ENCODE peak calls at places on chromosomes 2 and 18, in five cellular contexts. One of them, this sample, is unnamed.

GRCh38 chr2:54598347-54599325 is 124.8 kb upstream of the EML6 start:
- DNase-seq in stomach: no peak
- DNase-seq in fibroblast of lung: no peak
- DNase-seq in colonic mucosa: no peak
- DNase-seq in mesendoderm: no peak
- DNase-seq in this sample: no peak

GRCh38 chr2:145123606-145124005 is 603.7 kb upstream of the ZEB2 start:
- DNase-seq in colonic mucosa: peak; percentile 41
- DNase-seq in mesendoderm: no peak
- DNase-seq in stomach: peak; percentile 26
- DNase-seq in fibroblast of lung: no peak
- DNase-seq in this sample: peak; percentile 24

GRCh38 chr2:57906152-57906732 is 140.4 kb upstream of the VRK2 start:
- DNase-seq in fibroblast of lung: peak; percentile 61
- DNase-seq in mesendoderm: peak; percentile 58
- DNase-seq in colonic mucosa: no peak
- DNase-seq in stomach: no peak
- DNase-seq in this sample: no peak

GRCh38 chr2:240731327-240731626 is 39.6 kb downstream of the AQP12A start:
- DNase-seq in fibroblast of lung: no peak
- DNase-seq in mesendoderm: no peak
- DNase-seq in stomach: no peak
- DNase-seq in colonic mucosa: no peak
- DNase-seq in this sample: peak; percentile 72

GRCh38 chr18:23235860-23236259 is 100.6 kb downstream of the CABLES1 start:
- DNase-seq in colonic mucosa: no peak
- DNase-seq in mesendoderm: no peak
- DNase-seq in stomach: no peak
- DNase-seq in fibroblast of lung: no peak
- DNase-seq in this sample: no peak

GRCh38 chr2:46297546-46298271 is 502 bp downstream of the EPAS1 start:
- DNase-seq in colonic mucosa: peak; percentile 93
- DNase-seq in stomach: peak; percentile 89
- DNase-seq in mesendoderm: peak; percentile 62
- DNase-seq in fibroblast of lung: no peak
- DNase-seq in this sample: peak; percentile 91

GRCh38 chr2:59249441-59250330 is 1008.6 kb upstream of the FANCL start:
- DNase-seq in stomach: no peak
- DNase-seq in mesendoderm: no peak
- DNase-seq in colonic mucosa: no peak
- DNase-seq in fibroblast of lung: no peak
- DNase-seq in this sample: no peak

GRCh38 chr2:133780099-133780996 is 212.1 kb upstream of the NCKAP5 start:
- DNase-seq in stomach: peak; percentile 60
- DNase-seq in fibroblast of lung: peak; percentile 71
- DNase-seq in mesendoderm: peak; percentile 85
- DNase-seq in colonic mucosa: peak; percentile 59
- DNase-seq in this sample: no peak

GRCh38 chr2:52934354-52934898 is 833.2 kb upstream of the CHAC2 start:
- DNase-seq in stomach: no peak
- DNase-seq in mesendoderm: no peak
- DNase-seq in fibroblast of lung: peak; percentile 93
- DNase-seq in colonic mucosa: no peak
- DNase-seq in this sample: no peak

GRCh38 chr18:3773303-3773702 is 323.3 kb downstream of the TGIF1 start:
- DNase-seq in fibroblast of lung: no peak
- DNase-seq in colonic mucosa: no peak
- DNase-seq in mesendoderm: no peak
- DNase-seq in stomach: no peak
- DNase-seq in this sample: no peak

GRCh38 chr2:46893231-46893943 is 22.2 kb downstream of the MCFD2 start:
- DNase-seq in colonic mucosa: no peak
- DNase-seq in fibroblast of lung: no peak
- DNase-seq in mesendoderm: no peak
- DNase-seq in stomach: no peak
- DNase-seq in this sample: peak; percentile 8

GRCh38 chr18:70288851-70289328 is at the start of gene SOCS6:
- DNase-seq in colonic mucosa: peak; percentile 56
- DNase-seq in fibroblast of lung: peak; percentile 73
- DNase-seq in mesendoderm: peak; percentile 79
- DNase-seq in stomach: peak; percentile 65
- DNase-seq in this sample: peak; percentile 93

GRCh38 chr18:70289351-70290330 is 796 bp downstream of the SOCS6 start:
- DNase-seq in colonic mucosa: peak; percentile 52
- DNase-seq in stomach: peak; percentile 42
- DNase-seq in mesendoderm: peak; percentile 62
- DNase-seq in fibroblast of lung: peak; percentile 46
- DNase-seq in this sample: peak; percentile 91

GRCh38 chr18:70292628-70293027 is 3.8 kb downstream of the SOCS6 start:
- DNase-seq in stomach: no peak
- DNase-seq in colonic mucosa: peak; percentile 62
- DNase-seq in mesendoderm: no peak
- DNase-seq in fibroblast of lung: no peak
- DNase-seq in this sample: no peak

GRCh38 chr18:70291295-70291574 is 2.4 kb downstream of the SOCS6 start:
- DNase-seq in mesendoderm: no peak
- DNase-seq in fibroblast of lung: no peak
- DNase-seq in stomach: no peak
- DNase-seq in colonic mucosa: no peak
- DNase-seq in this sample: no peak

GRCh38 chr18:70290482-70291294 is 1.8 kb downstream of the SOCS6 start:
- DNase-seq in colonic mucosa: peak; percentile 28
- DNase-seq in stomach: no peak
- DNase-seq in fibroblast of lung: no peak
- DNase-seq in mesendoderm: no peak
- DNase-seq in this sample: no peak
- H3K4me1 ChIP-seq in colonic mucosa: peaks cover 19% of the 10 kb centered on the region
- H3K4me1 ChIP-seq in stomach: peaks cover 72% of the 10 kb centered on the region
- H3K4me1 ChIP-seq in fibroblast of lung: peaks cover 15% of the 10 kb centered on the region
- H3K4me1 ChIP-seq in mesendoderm: peaks cover 3% of the 10 kb centered on the region
- H3K4me1 ChIP-seq in this sample: peaks cover 40% of the 10 kb centered on the region

GRCh38 chr2:118222643-118223486 is 134.6 kb downstream of the INSIG2 start:
- DNase-seq in mesendoderm: no peak
- DNase-seq in colonic mucosa: no peak
- DNase-seq in stomach: no peak
- DNase-seq in fibroblast of lung: no peak
- DNase-seq in this sample: no peak
- H3K4me3 ChIP-seq in mesendoderm: no peak overlapping the region
- H3K4me3 ChIP-seq in colonic mucosa: no peak overlapping the region
- H3K4me3 ChIP-seq in stomach: no peak overlapping the region
- H3K4me3 ChIP-seq in fibroblast of lung: no peak overlapping the region
- H3K4me3 ChIP-seq in this sample: peak overlapping the region; percentile 50

GRCh38 chr2:229800997-229801754 is 86.8 kb upstream of the DNER start:
- DNase-seq in mesendoderm: peak; percentile 57
- DNase-seq in colonic mucosa: peak; percentile 62
- DNase-seq in stomach: peak; percentile 68
- DNase-seq in fibroblast of lung: peak; percentile 53
- DNase-seq in this sample: peak; percentile 30
- H3K4me1 ChIP-seq in mesendoderm: no peaks in the 10 kb centered on the region
- H3K4me1 ChIP-seq in colonic mucosa: no peaks in the 10 kb centered on the region
- H3K4me1 ChIP-seq in stomach: peaks cover 12% of the 10 kb centered on the region
- H3K4me1 ChIP-seq in fibroblast of lung: no peaks in the 10 kb centered on the region
- H3K4me1 ChIP-seq in this sample: no peaks in the 10 kb centered on the region

DNA sequence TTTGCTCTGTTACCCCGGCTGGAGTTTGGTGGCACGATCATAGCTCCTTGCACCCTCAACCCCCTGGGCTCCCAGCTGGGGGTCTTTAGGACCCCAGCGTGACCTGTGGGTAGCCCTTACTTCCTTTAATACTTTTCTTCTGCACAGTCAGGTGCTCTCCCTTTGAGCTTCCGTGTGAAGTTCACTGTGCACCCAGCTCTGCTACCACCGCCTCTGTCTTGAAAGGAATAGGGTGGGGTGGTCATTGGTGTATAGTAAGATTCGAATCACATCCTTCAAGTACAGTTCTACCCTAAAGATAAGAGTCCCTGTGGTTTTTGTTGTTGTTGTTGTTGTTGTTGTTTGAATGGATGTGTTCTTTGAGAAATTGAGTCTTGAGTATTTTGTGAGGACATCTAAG is 267.4 kb downstream of the NEDD4L start:
- DNase-seq in colonic mucosa: no peak
- DNase-seq in mesendoderm: no peak
- DNase-seq in fibroblast of lung: no peak
- DNase-seq in stomach: no peak
- DNase-seq in this sample: no peak
- H3K4me3 ChIP-seq in colonic mucosa: no peak overlapping the region
- H3K4me3 ChIP-seq in mesendoderm: no peak overlapping the region
- H3K4me3 ChIP-seq in fibroblast of lung: no peak overlapping the region
- H3K4me3 ChIP-seq in stomach: no peak overlapping the region
- H3K4me3 ChIP-seq in this sample: no peak overlapping the region

GRCh38 chr18:48875942-48876511 is 74.7 kb downstream of the SMAD7 start:
- DNase-seq in mesendoderm: peak; percentile 85
- DNase-seq in stomach: no peak
- DNase-seq in colonic mucosa: no peak
- DNase-seq in fibroblast of lung: peak; percentile 33
- DNase-seq in this sample: no peak

GRCh38 chr18:48874233-48874632 is 76.5 kb downstream of the SMAD7 start:
- DNase-seq in mesendoderm: no peak
- DNase-seq in stomach: no peak
- DNase-seq in fibroblast of lung: no peak
- DNase-seq in colonic mucosa: no peak
- DNase-seq in this sample: no peak

GRCh38 chr18:48876590-48876989 is 74.2 kb downstream of the SMAD7 start:
- DNase-seq in colonic mucosa: no peak
- DNase-seq in mesendoderm: no peak
- DNase-seq in fibroblast of lung: no peak
- DNase-seq in stomach: no peak
- DNase-seq in this sample: no peak

GRCh38 chr18:48875314-48875941 is 75.3 kb downstream of the SMAD7 start:
- DNase-seq in colonic mucosa: no peak
- DNase-seq in mesendoderm: no peak
- DNase-seq in stomach: no peak
- DNase-seq in fibroblast of lung: no peak
- DNase-seq in this sample: no peak

DNA sequence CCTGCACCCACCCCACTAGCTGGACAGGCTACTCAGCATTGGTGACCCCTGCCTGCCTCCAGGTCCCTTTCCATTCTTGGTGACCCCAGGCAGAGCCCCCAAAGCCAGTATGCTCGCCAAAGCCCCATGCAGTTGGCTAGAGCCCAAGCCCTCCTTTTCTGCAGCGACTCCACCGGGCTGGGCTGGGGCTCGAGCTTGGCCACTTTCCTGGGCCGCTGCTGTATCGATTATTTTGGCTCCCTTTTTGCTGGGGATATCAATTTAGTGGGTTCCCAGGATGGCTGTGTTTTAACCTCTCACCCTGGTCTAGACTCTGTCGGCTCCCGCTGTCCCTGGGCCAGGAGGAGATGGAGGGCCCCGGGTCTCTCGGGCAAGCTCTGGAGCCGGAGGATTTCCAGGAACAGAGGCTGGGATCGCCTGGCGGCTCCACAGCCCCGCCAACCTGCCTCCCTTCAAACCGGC is 76.0 kb downstream of the SMAD7 start:
- DNase-seq in mesendoderm: no peak
- DNase-seq in fibroblast of lung: no peak
- DNase-seq in stomach: no peak
- DNase-seq in colonic mucosa: no peak
- DNase-seq in this sample: no peak
- H3K4me1 ChIP-seq in mesendoderm: peaks cover 6% of the 10 kb centered on the region
- H3K4me1 ChIP-seq in fibroblast of lung: peaks cover 6% of the 10 kb centered on the region
- H3K4me1 ChIP-seq in stomach: no peaks in the 10 kb centered on the region
- H3K4me1 ChIP-seq in colonic mucosa: no peaks in the 10 kb centered on the region
- H3K4me1 ChIP-seq in this sample: peaks cover 6% of the 10 kb centered on the region

DNA sequence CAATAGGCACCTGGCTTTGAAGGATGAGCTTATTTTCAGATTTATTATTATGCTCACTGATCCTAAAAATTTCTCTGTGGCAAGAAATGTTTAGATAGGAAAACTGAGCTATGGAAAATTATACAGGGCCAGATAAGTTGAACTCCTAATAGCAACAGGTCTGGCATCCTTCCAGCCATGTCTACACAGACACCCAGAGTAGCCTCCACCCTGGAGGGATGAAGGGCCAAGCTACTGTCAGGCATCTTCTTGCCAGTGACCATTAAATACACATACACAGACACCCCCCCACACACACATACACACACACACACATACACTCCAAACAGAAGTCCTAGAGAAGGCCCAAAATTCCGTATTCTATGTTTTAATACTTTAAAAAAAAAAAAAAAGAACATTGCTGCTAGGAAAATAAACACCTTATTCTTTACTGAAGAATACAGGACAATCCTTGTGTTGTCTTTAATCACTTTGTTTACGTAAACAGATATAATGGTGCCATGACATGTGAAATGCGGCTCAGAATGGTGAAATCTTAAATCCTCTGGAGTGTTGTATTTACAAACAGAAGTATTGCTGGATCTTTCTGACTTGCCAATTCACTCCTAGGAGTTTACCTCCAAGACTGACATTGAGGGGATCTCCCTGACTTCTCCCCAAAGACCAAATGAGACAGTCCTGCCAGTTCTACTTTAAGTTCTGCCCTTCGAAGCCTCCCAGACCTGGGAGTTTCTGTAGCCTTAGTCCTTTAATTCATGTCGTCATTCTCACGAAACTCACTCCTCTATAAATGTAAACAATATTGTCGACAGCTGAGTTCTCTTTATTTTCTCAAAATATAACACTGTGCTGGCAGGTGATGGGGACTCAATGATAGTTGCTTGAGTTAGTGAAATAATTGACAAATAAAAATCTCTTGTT is 163.1 kb downstream of the ANTXR1 start:
- DNase-seq in stomach: no peak
- DNase-seq in mesendoderm: no peak
- DNase-seq in colonic mucosa: no peak
- DNase-seq in fibroblast of lung: no peak
- DNase-seq in this sample: no peak
- H3K4me3 ChIP-seq in stomach: no peak overlapping the region
- H3K4me3 ChIP-seq in mesendoderm: no peak overlapping the region
- H3K4me3 ChIP-seq in colonic mucosa: no peak overlapping the region
- H3K4me3 ChIP-seq in fibroblast of lung: no peak overlapping the region
- H3K4me3 ChIP-seq in this sample: no peak overlapping the region

GRCh38 chr2:42967959-42968674 is 175.7 kb upstream of the HAAO start:
- DNase-seq in mesendoderm: no peak
- DNase-seq in fibroblast of lung: peak; percentile 90
- DNase-seq in stomach: no peak
- DNase-seq in colonic mucosa: no peak
- DNase-seq in this sample: peak; percentile 59
- H3K4me1 ChIP-seq in mesendoderm: peaks cover under 1% of the 10 kb centered on the region
- H3K4me1 ChIP-seq in fibroblast of lung: peaks cover 30% of the 10 kb centered on the region
- H3K4me1 ChIP-seq in stomach: peaks cover 13% of the 10 kb centered on the region
- H3K4me1 ChIP-seq in colonic mucosa: no peaks in the 10 kb centered on the region
- H3K4me1 ChIP-seq in this sample: peaks cover 2% of the 10 kb centered on the region

GRCh38 chr18:58870621-58871020 is 5.9 kb downstream of the ZNF532 start:
- DNase-seq in mesendoderm: no peak
- DNase-seq in colonic mucosa: no peak
- DNase-seq in stomach: no peak
- DNase-seq in fibroblast of lung: no peak
- DNase-seq in this sample: no peak

GRCh38 chr18:58871514-58872490 is 7.1 kb downstream of the ZNF532 start:
- DNase-seq in fibroblast of lung: no peak
- DNase-seq in mesendoderm: no peak
- DNase-seq in stomach: no peak
- DNase-seq in colonic mucosa: no peak
- DNase-seq in this sample: no peak

GRCh38 chr18:58867281-58867961 is 2.7 kb downstream of the ZNF532 start:
- DNase-seq in fibroblast of lung: peak; percentile 79
- DNase-seq in mesendoderm: peak; percentile 98
- DNase-seq in stomach: no peak
- DNase-seq in colonic mucosa: no peak
- DNase-seq in this sample: no peak

GRCh38 chr18:58868440-58868839 is 3.8 kb downstream of the ZNF532 start:
- DNase-seq in fibroblast of lung: no peak
- DNase-seq in mesendoderm: no peak
- DNase-seq in stomach: no peak
- DNase-seq in colonic mucosa: no peak
- DNase-seq in this sample: no peak

GRCh38 chr18:58870130-58870529 is 5.5 kb downstream of the ZNF532 start:
- DNase-seq in fibroblast of lung: peak; percentile 60
- DNase-seq in colonic mucosa: no peak
- DNase-seq in mesendoderm: peak; percentile 79
- DNase-seq in stomach: no peak
- DNase-seq in this sample: no peak
- H3K4me3 ChIP-seq in fibroblast of lung: no peak overlapping the region
- H3K4me3 ChIP-seq in colonic mucosa: no peak overlapping the region
- H3K4me3 ChIP-seq in mesendoderm: no peak overlapping the region
- H3K4me3 ChIP-seq in stomach: no peak overlapping the region
- H3K4me3 ChIP-seq in this sample: no peak overlapping the region

This sample was measured in upper lobe of left lung.